ENCODE peak calls at places on chromosome X, in six cellular contexts. A, G, S, W, C and E are unnamed samples.

GRCh38 chrX:150761176-150761818 is 68.1 kb downstream of the MTMR1 start:
- DNase-seq in S (no peak), A (no peak), G (no peak), W (no peak), C (no peak), E (no peak)

GRCh38 chrX:47224266-47224895 is 5.9 kb downstream of the CDK16 start:
- DNase-seq in A (no peak), C (no peak), W (no peak), G (no peak), S (no peak), E (no peak)

GRCh38 chrX:13140007-13140406 is 95.6 kb upstream of the FAM9C start:
- DNase-seq in C (no peak), A (no peak), S (no peak), G (no peak), W (no peak), E (no peak)

GRCh38 chrX:97605271-97605670 is 721.6 kb downstream of the RPA4 start:
- DNase-seq in C (no peak), A (no peak), W (no peak), G (no peak), S (no peak), E (no peak)

GRCh38 chrX:42422961-42423360 is 355.0 kb downstream of the PPP1R2C start:
- DNase-seq in A (no peak), C (no peak), W (no peak), S (no peak), G (no peak), E (no peak)

GRCh38 chrX:13215729-13216128 is 104.1 kb downstream of the ATXN3L start:
- DNase-seq in C (no peak), A (peak), S (no peak), W (no peak), G (no peak), E (no peak)

GRCh38 chrX:77014655-77015377 is 432.4 kb upstream of the FGF16 start:
- DNase-seq in A (no peak), W (peak), C (no peak), S (no peak), G (no peak), E (no peak)

GRCh38 chrX:132171881-132172280 is 44.1 kb upstream of the FRMD7 start:
- DNase-seq in S (no peak), A (no peak), G (no peak), W (no peak), C (no peak), E (no peak)

GRCh38 chrX:121356139-121356849 is 308.9 kb downstream of the GLUD2 start:
- DNase-seq in G (no peak), C (no peak), S (no peak), W (no peak), A (no peak), E (no peak)

GRCh38 chrX:105653891-105654290 is 168.4 kb upstream of the NRK start:
- DNase-seq in C (peak), W (no peak), A (no peak), S (no peak), G (no peak), E (no peak)

GRCh38 chrX:154376768-154377167 is 2.3 kb upstream of the EMD start:
- DNase-seq in C (no peak), A (no peak), S (peak), W (no peak), G (no peak), E (no peak)

GRCh38 chrX:48025561-48025960 is 18.8 kb downstream of the SPACA5 start:
- DNase-seq in C (peak), A (peak), G (peak), S (no peak), W (peak), E (peak)

GRCh38 chrX:63747331-63747730 is 37.7 kb downstream of the ARHGEF9 start:
- DNase-seq in A (peak), G (no peak), S (no peak), W (no peak), C (peak), E (no peak)

GRCh38 chrX:132504417-132504816 is 15.6 kb upstream of the MBNL3 start:
- DNase-seq in C (no peak), S (no peak), A (no peak), W (no peak), G (no peak), E (no peak)

GRCh38 chrX:101383679-101384078 is 2.3 kb downstream of the BTK start:
- DNase-seq in S (no peak), C (no peak), A (no peak), G (no peak), W (peak), E (no peak)

GRCh38 chrX:40146471-40147398 is 49.0 kb upstream of the BCOR start:
- DNase-seq in G (peak), W (peak), S (peak), A (no peak), C (no peak), E (no peak)
- H3K27ac ChIP-seq in G (no peak), W (no peak), S (peak), A (no peak), C (no peak), E (peak)

GRCh38 chrX:96126182-96126581 is 558.5 kb upstream of the DIAPH2 start:
- DNase-seq in W (no peak), G (no peak), C (no peak), A (no peak), S (no peak), E (no peak)
- TF ChIP-seq CTCF in W (peak), G (peak), C (no peak), A (peak), S (no peak), E (no peak)

DNA sequence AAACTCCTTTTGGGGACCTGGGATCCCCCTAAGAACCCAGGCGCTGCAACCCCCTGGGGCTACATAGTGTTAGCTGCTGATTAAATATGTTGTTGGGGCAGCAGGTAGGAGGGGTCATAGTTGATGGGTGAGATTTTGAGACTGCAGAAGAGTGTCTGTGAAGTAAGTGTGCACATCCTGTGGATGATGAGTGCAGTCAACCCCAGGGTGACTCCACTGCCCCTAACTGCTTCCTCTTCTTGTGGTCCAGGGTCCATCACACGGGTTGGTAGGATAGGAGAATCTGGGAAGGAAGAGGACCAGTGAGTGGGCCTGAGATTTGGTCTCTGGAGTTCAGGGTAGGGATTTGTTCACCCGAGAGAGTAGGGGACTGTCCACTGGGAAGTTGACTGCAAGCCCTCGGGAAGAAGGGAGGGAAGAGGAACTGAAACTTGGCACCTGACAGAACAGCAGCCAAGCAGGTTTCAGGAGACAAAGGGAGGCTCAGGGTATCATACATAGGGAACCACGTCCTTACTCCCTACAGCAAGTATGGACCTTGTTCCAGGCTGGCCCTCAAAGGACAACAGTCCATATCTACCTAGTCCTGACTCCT is 8.5 kb downstream of the DLG3 start:
- DNase-seq in G (no peak), W (no peak), C (no peak), A (no peak), S (no peak), E (no peak)
- H3K4me3 ChIP-seq in G (no peak), W (no peak), C (peak), A (peak), S (no peak), E (no peak)

DNA sequence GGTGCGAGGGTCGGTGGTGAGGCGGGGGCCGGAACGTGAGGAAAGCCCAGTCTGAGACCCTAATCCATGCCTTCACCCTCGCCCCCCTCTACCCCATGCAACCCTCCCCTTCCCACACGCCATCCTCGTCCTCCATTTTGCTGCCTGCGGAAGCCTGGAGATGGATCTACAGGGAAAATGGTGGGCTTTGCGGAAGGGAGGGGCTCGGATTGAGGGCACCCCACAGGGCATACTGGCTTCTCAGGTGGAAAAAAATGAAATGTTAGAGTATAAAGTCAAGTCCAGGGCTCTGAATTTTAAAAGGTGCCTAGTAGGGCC is 819 bp downstream of the BEX4 start:
- DNase-seq in C (no peak), W (no peak), S (no peak), G (peak), A (no peak), E (no peak)
- H3K27ac ChIP-seq in C (no peak), W (no peak), S (peak), G (peak), A (no peak), E (no peak)